ENCODE peak calls at places on chromosomes 3 and 15, in four cellular contexts. One of them, this sample, is unnamed.

GRCh38 chr15:74136584-74137543 is 6.5 kb downstream of the ISLR2 start:
- DNase-seq in H9: no peak
- DNase-seq in trophoblast cell: no peak
- DNase-seq in H1: no peak
- DNase-seq in this sample: no peak

GRCh38 chr3:137222736-137223135 is 265.0 kb downstream of the IL20RB start:
- DNase-seq in H9: no peak
- DNase-seq in trophoblast cell: peak; percentile 64
- DNase-seq in H1: no peak
- DNase-seq in this sample: no peak

GRCh38 chr3:127959873-127960272 is 44.8 kb downstream of the KBTBD12 start:
- DNase-seq in H9: peak; percentile 64
- DNase-seq in trophoblast cell: peak; percentile 6
- DNase-seq in H1: no peak
- DNase-seq in this sample: peak; percentile 74

GRCh38 chr3:76063019-76063418 is 277.7 kb upstream of the ZNF717 start:
- DNase-seq in H9: no peak
- DNase-seq in trophoblast cell: peak; percentile 1
- DNase-seq in H1: no peak
- DNase-seq in this sample: peak; percentile 44

GRCh38 chr3:82044918-82045715 is 283.7 kb upstream of the GBE1 start:
- DNase-seq in H9: no peak
- DNase-seq in trophoblast cell: no peak
- DNase-seq in H1: no peak
- DNase-seq in this sample: no peak

GRCh38 chr3:39109086-39109485 is 1.6 kb downstream of the TTC21A start:
- DNase-seq in H9: peak; percentile 7
- DNase-seq in trophoblast cell: no peak
- DNase-seq in H1: no peak
- DNase-seq in this sample: no peak

GRCh38 chr15:26287381-26287780 is 424.3 kb upstream of the ATP10A start:
- DNase-seq in H9: no peak
- DNase-seq in trophoblast cell: no peak
- DNase-seq in H1: no peak
- DNase-seq in this sample: peak; percentile 7

GRCh38 chr3:46269556-46269955 is 27.3 kb downstream of the CCR3 start:
- DNase-seq in H9: no peak
- DNase-seq in trophoblast cell: no peak
- DNase-seq in H1: no peak
- DNase-seq in this sample: no peak

GRCh38 chr3:131619821-131620220 is 117.0 kb upstream of the MRPL3 start:
- DNase-seq in H9: no peak
- DNase-seq in trophoblast cell: no peak
- DNase-seq in H1: no peak
- DNase-seq in this sample: peak; percentile 64

GRCh38 chr3:107690522-107691138 is 167.9 kb downstream of the BBX start:
- DNase-seq in H9: no peak
- DNase-seq in trophoblast cell: peak; percentile 19
- DNase-seq in H1: no peak
- DNase-seq in this sample: peak; percentile 69

GRCh38 chr15:82262422-82263026 is at the start of the genes EFL1 and SAXO2:
- DNase-seq in H9: peak; percentile 94
- DNase-seq in trophoblast cell: peak; percentile 96
- DNase-seq in H1: peak; percentile 54
- DNase-seq in this sample: peak; percentile 96

GRCh38 chr3:11476814-11477213 is 166.9 kb downstream of the VGLL4 start:
- DNase-seq in H9: no peak
- DNase-seq in trophoblast cell: no peak
- DNase-seq in H1: no peak
- DNase-seq in this sample: no peak

GRCh38 chr3:172592898-172593669 is 69.9 kb upstream of the TNFSF10 start:
- DNase-seq in H9: no peak
- DNase-seq in trophoblast cell: no peak
- DNase-seq in H1: no peak
- DNase-seq in this sample: peak; percentile 2

GRCh38 chr3:141782386-141782932 is 19.3 kb downstream of the GRK7 start:
- DNase-seq in H9: no peak
- DNase-seq in trophoblast cell: no peak
- DNase-seq in H1: no peak
- DNase-seq in this sample: peak; percentile 77

GRCh38 chr3:8987673-8988655 is 24.7 kb upstream of the RAD18 start:
- DNase-seq in H9: peak; percentile 89
- DNase-seq in trophoblast cell: no peak
- DNase-seq in H1: peak; percentile 50
- DNase-seq in this sample: peak; percentile 91

GRCh38 chr15:60079210-60079609 is 75.1 kb downstream of the FOXB1 start:
- DNase-seq in H9: no peak
- DNase-seq in trophoblast cell: no peak
- DNase-seq in H1: no peak
- DNase-seq in this sample: peak; percentile 48

GRCh38 chr15:70096215-70096974 is 1.3 kb downstream of the TLE3 start:
- DNase-seq in H9: no peak
- DNase-seq in trophoblast cell: no peak
- DNase-seq in H1: no peak
- DNase-seq in this sample: peak; percentile 65

GRCh38 chr15:70093481-70094309 is 4.0 kb downstream of the TLE3 start:
- DNase-seq in H9: peak; percentile 65
- DNase-seq in trophoblast cell: peak; percentile 92
- DNase-seq in H1: no peak
- DNase-seq in this sample: peak; percentile 92

GRCh38 chr15:70094690-70095311 is 2.9 kb downstream of the TLE3 start:
- DNase-seq in H9: no peak
- DNase-seq in trophoblast cell: no peak
- DNase-seq in H1: no peak
- DNase-seq in this sample: no peak

GRCh38 chr15:70096975-70097336 is 761 bp downstream of the TLE3 start:
- DNase-seq in H9: no peak
- DNase-seq in trophoblast cell: no peak
- DNase-seq in H1: no peak
- DNase-seq in this sample: no peak

DNA sequence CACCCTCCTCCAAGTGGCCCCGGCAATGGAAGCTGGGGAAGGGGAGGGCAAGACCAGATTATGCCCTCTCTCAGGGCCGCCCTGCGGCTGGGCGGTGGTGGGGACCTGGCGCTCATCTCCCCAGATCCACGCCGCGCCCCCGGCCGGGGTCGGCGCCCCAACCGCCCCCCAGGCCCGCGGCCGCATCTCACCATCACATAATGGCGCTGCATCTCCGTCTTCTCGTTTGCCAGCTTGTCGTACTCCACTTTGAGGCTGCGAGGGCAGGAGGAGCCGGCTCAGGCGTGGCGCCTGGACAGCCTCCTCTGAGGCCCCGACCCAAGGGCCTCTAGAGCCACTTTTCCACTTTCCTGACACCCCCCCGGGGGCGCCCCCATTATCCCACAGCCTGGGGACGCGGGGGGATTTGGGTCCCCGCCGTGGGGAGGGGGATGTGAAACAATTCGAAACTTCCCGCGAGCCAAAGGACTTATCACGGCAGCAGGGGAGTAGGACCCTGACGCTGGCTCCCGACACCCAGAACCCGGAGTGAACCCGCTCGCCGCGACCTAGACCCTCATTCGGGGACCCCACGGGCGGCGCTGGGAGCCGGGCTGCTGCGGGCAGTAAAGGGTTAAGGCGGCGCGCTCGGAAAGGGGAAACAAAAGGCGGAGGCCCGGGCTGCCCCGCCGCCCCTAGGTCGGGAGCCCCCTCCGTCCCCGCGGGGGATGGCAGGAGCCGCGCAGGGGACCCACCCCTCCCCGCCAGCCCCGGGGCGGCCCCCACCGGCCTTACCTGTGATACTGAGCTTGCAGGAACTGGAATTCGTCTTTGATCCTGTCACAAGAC is 2.1 kb downstream of the TLE3 start:
- DNase-seq in H9: peak; percentile 74
- DNase-seq in trophoblast cell: no peak
- DNase-seq in H1: no peak
- DNase-seq in this sample: peak; percentile 90
- H3K79me2 ChIP-seq in H9: peaks cover 7% of the 10 kb centered on the region
- H3K79me2 ChIP-seq in trophoblast cell: peaks cover 23% of the 10 kb centered on the region
- H3K79me2 ChIP-seq in H1: peaks cover 6% of the 10 kb centered on the region
- H3K79me2 ChIP-seq in this sample: peaks cover 58% of the 10 kb centered on the region

GRCh38 chr15:76553102-76553501 is 216.5 kb downstream of the ISL2 start:
- DNase-seq in H9: no peak
- DNase-seq in trophoblast cell: no peak
- DNase-seq in H1: no peak
- DNase-seq in this sample: no peak
- H3K4ac ChIP-seq in H9: no peak overlapping the region
- H3K4ac ChIP-seq in trophoblast cell: no peak overlapping the region
- H3K4ac ChIP-seq in H1: no peak overlapping the region
- H3K4ac ChIP-seq in this sample: no peak overlapping the region

GRCh38 chr15:75202251-75203016 is 752 bp downstream of the C15orf39 start:
- DNase-seq in H9: peak; percentile 51
- DNase-seq in trophoblast cell: peak; percentile 62
- DNase-seq in H1: no peak
- DNase-seq in this sample: peak; percentile 57

GRCh38 chr15:75204340-75205063 is 2.8 kb downstream of the C15orf39 start:
- DNase-seq in H9: peak; percentile 97
- DNase-seq in trophoblast cell: peak; percentile 92
- DNase-seq in H1: peak; percentile 87
- DNase-seq in this sample: peak; percentile 97

GRCh38 chr15:75205064-75205395 is 3.3 kb downstream of the C15orf39 start:
- DNase-seq in H9: no peak
- DNase-seq in trophoblast cell: no peak
- DNase-seq in H1: no peak
- DNase-seq in this sample: no peak

GRCh38 chr15:75203017-75203907 is 1.6 kb downstream of the C15orf39 start:
- DNase-seq in H9: no peak
- DNase-seq in trophoblast cell: no peak
- DNase-seq in H1: no peak
- DNase-seq in this sample: no peak

DNA sequence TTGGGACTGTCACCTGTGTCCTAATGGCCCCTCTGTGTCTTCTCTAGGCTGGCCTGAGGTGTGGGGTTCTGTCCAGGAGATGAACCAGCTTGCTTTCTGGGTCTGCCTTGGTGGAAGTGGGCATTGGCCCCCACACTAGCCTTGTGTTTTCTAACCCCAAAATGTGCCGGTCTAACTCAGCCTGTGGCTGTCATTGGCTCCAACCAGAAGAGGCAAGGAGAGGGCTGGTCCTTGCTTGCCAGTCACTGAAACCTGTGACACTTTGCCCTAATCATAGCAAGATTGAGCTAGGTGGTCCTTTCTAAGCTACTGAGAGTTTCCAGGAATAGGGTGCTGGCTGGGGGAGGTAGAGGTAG is 2.2 kb downstream of the C15orf39 start:
- DNase-seq in H9: no peak
- DNase-seq in trophoblast cell: no peak
- DNase-seq in H1: no peak
- DNase-seq in this sample: no peak
- H3K79me2 ChIP-seq in H9: peaks cover 31% of the 10 kb centered on the region
- H3K79me2 ChIP-seq in trophoblast cell: peaks cover 14% of the 10 kb centered on the region
- H3K79me2 ChIP-seq in H1: peaks cover 19% of the 10 kb centered on the region
- H3K79me2 ChIP-seq in this sample: peaks cover 23% of the 10 kb centered on the region

GRCh38 chr15:57085267-57085666 is 166.8 kb downstream of the TCF12 start:
- DNase-seq in H9: no peak
- DNase-seq in trophoblast cell: no peak
- DNase-seq in H1: no peak
- DNase-seq in this sample: no peak

GRCh38 chr15:57086857-57087427 is 168.5 kb downstream of the TCF12 start:
- DNase-seq in H9: no peak
- DNase-seq in trophoblast cell: no peak
- DNase-seq in H1: no peak
- DNase-seq in this sample: no peak

GRCh38 chr15:57079907-57080750 is 161.7 kb downstream of the TCF12 start:
- DNase-seq in H9: no peak
- DNase-seq in trophoblast cell: no peak
- DNase-seq in H1: no peak
- DNase-seq in this sample: peak; percentile 65

GRCh38 chr15:57079446-57079845 is 161.0 kb downstream of the TCF12 start:
- DNase-seq in H9: no peak
- DNase-seq in trophoblast cell: no peak
- DNase-seq in H1: no peak
- DNase-seq in this sample: no peak

DNA sequence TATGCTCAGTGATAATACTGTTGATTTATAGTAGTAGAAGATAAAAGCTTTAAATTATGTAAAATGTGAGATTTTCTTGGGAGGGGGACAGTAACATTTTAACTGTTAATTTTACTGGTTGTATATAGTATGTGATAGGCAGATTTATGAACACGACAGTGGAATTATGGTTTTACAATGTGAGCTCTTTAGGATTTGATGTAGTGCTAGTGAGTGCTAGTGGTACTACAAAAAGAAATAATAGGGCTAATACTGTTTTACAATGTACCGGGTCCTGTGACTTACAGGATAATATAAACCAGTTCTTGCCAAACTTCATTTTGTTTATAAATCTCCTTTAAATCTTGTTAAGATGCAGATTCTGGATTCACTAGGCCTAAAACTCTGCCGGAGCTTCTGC is 165.7 kb downstream of the TCF12 start:
- DNase-seq in H9: no peak
- DNase-seq in trophoblast cell: no peak
- DNase-seq in H1: no peak
- DNase-seq in this sample: no peak
- H3K4ac ChIP-seq in H9: no peak overlapping the region
- H3K4ac ChIP-seq in trophoblast cell: no peak overlapping the region
- H3K4ac ChIP-seq in H1: no peak overlapping the region
- H3K4ac ChIP-seq in this sample: no peak overlapping the region

GRCh38 chr15:94238539-94239118 is 7.3 kb downstream of the MCTP2 start:
- DNase-seq in H9: no peak
- DNase-seq in trophoblast cell: no peak
- DNase-seq in H1: no peak
- DNase-seq in this sample: no peak
- H3K79me2 ChIP-seq in H9: no peaks in the 10 kb centered on the region
- H3K79me2 ChIP-seq in trophoblast cell: no peaks in the 10 kb centered on the region
- H3K79me2 ChIP-seq in H1: no peaks in the 10 kb centered on the region
- H3K79me2 ChIP-seq in this sample: no peaks in the 10 kb centered on the region

GRCh38 chr3:150252462-150252861 is 155.6 kb upstream of the TSC22D2 start:
- DNase-seq in H9: no peak
- DNase-seq in trophoblast cell: no peak
- DNase-seq in H1: no peak
- DNase-seq in this sample: no peak

GRCh38 chr3:150251187-150251592 is 156.9 kb upstream of the TSC22D2 start:
- DNase-seq in H9: no peak
- DNase-seq in trophoblast cell: no peak
- DNase-seq in H1: no peak
- DNase-seq in this sample: no peak

GRCh38 chr3:150249776-150250175 is 158.3 kb upstream of the TSC22D2 start:
- DNase-seq in H9: no peak
- DNase-seq in trophoblast cell: no peak
- DNase-seq in H1: no peak
- DNase-seq in this sample: no peak

GRCh38 chr3:150253622-150254021 is 154.5 kb upstream of the TSC22D2 start:
- DNase-seq in H9: no peak
- DNase-seq in trophoblast cell: no peak
- DNase-seq in H1: no peak
- DNase-seq in this sample: no peak

GRCh38 chr3:150251654-150252053 is 156.4 kb upstream of the TSC22D2 start:
- DNase-seq in H9: no peak
- DNase-seq in trophoblast cell: no peak
- DNase-seq in H1: no peak
- DNase-seq in this sample: no peak
- H3K4ac ChIP-seq in H9: no peak overlapping the region
- H3K4ac ChIP-seq in trophoblast cell: no peak overlapping the region
- H3K4ac ChIP-seq in H1: no peak overlapping the region
- H3K4ac ChIP-seq in this sample: no peak overlapping the region

This sample was measured in mesendoderm.